ENCODE peak calls at places on chromosomes 6 and 20, in seven cellular contexts. D is esophagus squamous epithelium, H is heart left ventricle, L is OCI-LY7, T is IMR-90, O is cardiac fibroblast, S is Peyer's patch. J is an unnamed sample.

GRCh38 chr20:829531-829930 is 4.0 kb upstream of the FAM110A start:
- DNase-seq in D (no peak), H (no peak), L (no peak), T (peak), O (no peak), S (no peak), J (peak)

GRCh38 chr20:24146231-24146634 is 157.7 kb upstream of the GGTLC1 start:
- DNase-seq in D (no peak), H (no peak), L (no peak), T (no peak), O (peak), S (no peak), J (peak)

GRCh38 chr6:34791164-34791841 is 580 bp upstream of the BLTP3A start:
- DNase-seq in D (no peak), H (peak), L (peak), T (peak), O (peak), S (peak), J (no peak)

GRCh38 chr20:25468126-25469075 is 60.9 kb downstream of the GINS1 start:
- DNase-seq in D (no peak), H (no peak), L (no peak), T (no peak), O (no peak), S (no peak), J (no peak)

GRCh38 chr20:61929971-61930666 is 135.6 kb downstream of the TAF4 start:
- DNase-seq in D (no peak), H (no peak), L (no peak), T (no peak), O (no peak), S (no peak), J (no peak)

GRCh38 chr6:28134015-28134414 is 7.7 kb upstream of the ZKSCAN8 start:
- DNase-seq in D (no peak), H (no peak), L (peak), T (peak), O (peak), S (no peak), J (peak)

GRCh38 chr6:35054743-35055130 is 86.4 kb downstream of the TCP11 start:
- DNase-seq in D (no peak), H (no peak), L (no peak), T (no peak), O (no peak), S (no peak), J (no peak)

GRCh38 chr20:31890646-31891045 is 20.2 kb downstream of the TTLL9 start:
- DNase-seq in D (no peak), H (no peak), L (no peak), T (no peak), O (no peak), S (no peak), J (no peak)

GRCh38 chr6:25242567-25242966 is 36.6 kb upstream of the CARMIL1 start:
- DNase-seq in D (no peak), H (no peak), L (no peak), T (no peak), O (no peak), S (no peak), J (no peak)

GRCh38 chr20:22789661-22790060 is 205.3 kb upstream of the FOXA2 start:
- DNase-seq in D (no peak), H (no peak), L (no peak), T (no peak), O (no peak), S (no peak), J (peak)

GRCh38 chr6:11947063-11947462 is 65.0 kb upstream of the HIVEP1 start:
- DNase-seq in D (no peak), H (no peak), L (no peak), T (no peak), O (no peak), S (no peak), J (no peak)

GRCh38 chr20:6100261-6100660 is 22.6 kb downstream of the FERMT1 start:
- DNase-seq in D (no peak), H (no peak), L (no peak), T (no peak), O (no peak), S (no peak), J (no peak)

GRCh38 chr20:1776608-1777475 is 118.4 kb upstream of the SIRPA start:
- DNase-seq in D (peak), H (peak), L (peak), T (peak), O (peak), S (peak), J (peak)

GRCh38 chr6:110400208-110400607 is 15.2 kb downstream of the DDO start:
- DNase-seq in D (no peak), H (no peak), L (no peak), T (no peak), O (no peak), S (no peak), J (no peak)
- H3K4me3 ChIP-seq in D (peak), H (peak), L (no peak), T (no peak), O (peak), S (peak), J (no peak)

DNA sequence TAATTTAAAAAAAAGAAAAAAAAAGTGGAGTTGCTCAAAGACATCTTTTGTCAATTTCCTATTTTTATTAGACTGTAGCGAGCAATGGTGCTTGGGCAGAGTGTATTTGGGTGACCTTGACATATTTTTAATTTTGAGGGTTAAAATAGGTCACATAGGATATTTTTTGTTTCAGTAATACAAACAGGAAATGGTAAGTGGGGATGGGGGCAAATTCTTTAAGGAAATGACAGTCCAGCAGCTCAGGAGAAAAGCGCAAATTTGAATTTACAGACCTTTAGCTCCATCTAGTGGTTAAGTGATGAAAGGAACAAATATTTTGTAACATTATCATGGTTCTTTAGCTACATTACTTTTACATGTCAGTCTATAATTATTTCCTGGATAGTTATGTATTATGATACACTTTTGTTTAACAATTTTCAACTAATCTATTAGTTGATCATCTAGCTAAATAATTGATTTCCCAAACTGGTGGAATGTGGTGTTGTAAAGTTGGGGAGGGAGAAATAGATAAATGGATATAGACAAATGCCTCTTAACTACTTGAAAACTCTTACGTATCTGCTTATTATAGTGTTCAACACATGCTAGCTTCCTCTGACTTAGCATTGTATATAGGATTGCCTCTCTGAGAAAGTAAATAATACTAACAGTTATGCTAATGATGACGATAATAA is 10.0 kb downstream of the CITED2 start:
- DNase-seq in D (no peak), H (no peak), L (peak), T (peak), O (peak), S (no peak), J (peak)
- TF ChIP-seq CTCF in D (peak), H (peak), L (peak), T (peak), O (peak), S (peak), J (peak)

GRCh38 chr6:151121900-151122299 is 117.9 kb upstream of the AKAP12 start:
- DNase-seq in D (no peak), H (peak), L (no peak), T (no peak), O (no peak), S (no peak), J (no peak)
- H3K4me3 ChIP-seq in D (no peak), H (no peak), L (no peak), T (no peak), O (no peak), S (no peak), J (no peak)

GRCh38 chr6:148179786-148180185 is 162.9 kb upstream of the SASH1 start:
- DNase-seq in D (no peak), H (no peak), L (no peak), T (peak), O (peak), S (no peak), J (peak)
- TF ChIP-seq CTCF in D (peak), H (peak), L (peak), T (peak), O (peak), S (peak), J (peak)

DNA sequence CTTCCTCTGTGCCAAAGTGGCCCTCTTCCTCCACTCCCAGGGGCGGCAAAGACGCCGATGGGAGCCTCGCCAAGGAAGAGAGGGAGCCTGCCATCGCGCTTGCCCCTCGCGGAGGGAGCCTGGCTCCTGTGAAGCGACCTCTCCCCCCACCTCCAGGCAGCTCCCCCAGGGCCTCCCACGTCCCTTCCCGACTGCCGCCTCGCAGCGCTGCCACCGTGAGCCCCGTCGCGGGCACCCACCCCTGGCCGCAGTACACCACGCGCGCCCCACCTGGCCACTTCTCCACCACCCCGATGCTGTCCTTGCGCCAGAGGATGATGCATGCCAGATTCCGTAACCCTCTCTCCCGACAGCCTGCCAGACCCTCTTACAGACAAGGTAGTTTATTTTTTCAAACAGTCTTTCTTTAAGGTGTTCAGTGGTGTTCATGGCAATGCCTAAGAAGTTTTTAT is 64.9 kb downstream of the FNDC1 start:
- DNase-seq in D (no peak), H (no peak), L (no peak), T (no peak), O (no peak), S (no peak), J (no peak)
- H3K4me3 ChIP-seq in D (no peak), H (no peak), L (no peak), T (no peak), O (no peak), S (no peak), J (no peak)

GRCh38 chr20:15705975-15706374 is 867.3 kb downstream of the KIF16B start:
- DNase-seq in D (no peak), H (no peak), L (no peak), T (no peak), O (no peak), S (no peak), J (no peak)
- TF ChIP-seq CTCF in D (no peak), H (no peak), L (no peak), T (no peak), O (no peak), S (no peak), J (no peak)

GRCh38 chr20:51022227-51022802 is 592 bp downstream of the KCNG1 start:
- DNase-seq in D (no peak), H (no peak), L (no peak), T (no peak), O (no peak), S (no peak), J (no peak)
- H3K4me3 ChIP-seq in D (peak), H (peak), L (no peak), T (peak), O (peak), S (peak), J (peak)

DNA sequence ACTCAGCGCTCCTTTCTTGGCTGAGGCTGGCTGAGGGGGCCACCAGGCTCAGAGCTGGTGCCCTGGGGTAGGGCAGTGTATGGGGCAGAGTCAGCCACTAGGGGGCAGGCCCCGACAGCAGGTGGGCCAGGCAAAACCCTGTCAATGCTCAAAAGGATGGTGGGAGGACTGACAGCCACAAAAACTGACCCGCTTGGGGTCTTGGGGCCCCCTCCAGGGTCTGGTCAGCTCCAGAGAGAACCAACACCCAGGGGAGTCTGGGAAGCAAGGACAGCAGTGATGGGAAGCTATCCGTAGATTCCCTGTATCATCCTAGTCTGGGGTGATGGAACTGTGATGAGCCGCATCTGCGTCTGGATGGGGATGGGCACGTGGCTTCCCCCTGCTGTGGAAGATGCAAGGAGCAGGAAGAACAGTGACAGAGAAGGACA is 306.9 kb downstream of the DHX35 start:
- DNase-seq in D (no peak), H (peak), L (peak), T (peak), O (peak), S (peak), J (peak)
- TF ChIP-seq CTCF in D (peak), H (peak), L (peak), T (peak), O (peak), S (peak), J (peak)

DNA sequence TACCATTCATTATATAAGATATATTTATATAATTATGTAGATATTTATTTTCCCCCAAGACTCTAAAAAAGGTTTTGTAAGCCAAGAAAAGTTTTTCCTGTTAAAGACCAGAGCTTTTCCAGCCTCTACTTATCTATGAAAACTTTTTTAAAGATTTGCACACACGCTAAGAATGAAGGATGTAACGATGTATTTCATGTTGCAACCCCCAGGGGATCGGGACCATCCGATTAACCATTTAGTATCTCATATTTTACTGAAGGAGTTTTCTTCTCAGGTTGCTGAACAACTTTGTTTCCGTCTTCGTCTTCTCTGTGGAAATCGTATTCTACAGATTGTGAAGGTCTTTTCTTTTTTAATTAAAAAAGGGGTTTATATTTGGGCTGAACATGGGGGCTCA is 70.0 kb upstream of the SASH1 start:
- DNase-seq in D (no peak), H (no peak), L (no peak), T (no peak), O (peak), S (no peak), J (peak)
- H3K4me3 ChIP-seq in D (no peak), H (peak), L (no peak), T (no peak), O (peak), S (no peak), J (peak)